ENCODE peak calls at places on chromosomes 5 and 9, in nine cellular contexts. W, K, O, A, R, V, Q, Y and C are unnamed samples. For H3K4me1, the result is how much of the 10 kb centered on the place peaks cover.

GRCh38 chr5:147098233-147098790 is 136.5 kb upstream of the STK32A start:
- DNase-seq in W (no peak), K (no peak), O (no peak), A (peak), R (peak), V (peak), Q (peak), Y (peak), C (peak)

GRCh38 chr9:20549053-20549452 is 73.2 kb downstream of the MLLT3 start:
- DNase-seq in W (no peak), K (no peak), O (no peak), A (no peak), R (no peak), V (no peak), Q (no peak), Y (no peak), C (no peak)

GRCh38 chr9:12853021-12853420 is 78.2 kb downstream of the LURAP1L start:
- DNase-seq in W (no peak), K (no peak), O (no peak), A (no peak), R (no peak), V (no peak), Q (no peak), Y (no peak), C (no peak)

GRCh38 chr9:107674937-107675277 is 185.3 kb upstream of the KLF4 start:
- DNase-seq in W (no peak), K (no peak), O (no peak), A (peak), R (no peak), V (no peak), Q (no peak), Y (no peak), C (no peak)

GRCh38 chr9:134569626-134570025 is 72.0 kb upstream of the COL5A1 start:
- DNase-seq in W (no peak), K (peak), O (no peak), A (peak), R (no peak), V (no peak), Q (no peak), Y (no peak), C (no peak)

GRCh38 chr5:166561759-166562158 is 1729.7 kb upstream of the WWC1 start:
- DNase-seq in W (no peak), K (no peak), O (no peak), A (no peak), R (no peak), V (no peak), Q (no peak), Y (no peak), C (no peak)

GRCh38 chr5:139752506-139753350 is 42.9 kb upstream of the PSD2 start:
- DNase-seq in W (no peak), K (no peak), O (no peak), A (no peak), R (peak), V (no peak), Q (no peak), Y (peak), C (peak)

GRCh38 chr5:119340597-119341218 is 15.1 kb upstream of the TNFAIP8 start:
- DNase-seq in W (no peak), K (no peak), O (peak), A (peak), R (no peak), V (no peak), Q (no peak), Y (no peak), C (no peak)

GRCh38 chr5:171462136-171462927 is 42.9 kb downstream of the FGF18 start:
- DNase-seq in W (no peak), K (peak), O (no peak), A (no peak), R (no peak), V (no peak), Q (no peak), Y (no peak), C (no peak)

GRCh38 chr9:41229408-41230401 is 40.6 kb upstream of the ZNG1F start:
- DNase-seq in W (peak), K (peak), O (no peak), A (peak), R (peak), V (peak), Q (peak), Y (peak), C (peak)

GRCh38 chr9:105054488-105054887 is 126.5 kb upstream of the ABCA1 start:
- DNase-seq in W (no peak), K (no peak), O (no peak), A (no peak), R (peak), V (no peak), Q (no peak), Y (no peak), C (no peak)

GRCh38 chr9:86985132-86985531 is 37.8 kb upstream of the GAS1 start:
- DNase-seq in W (no peak), K (no peak), O (no peak), A (no peak), R (no peak), V (no peak), Q (no peak), Y (no peak), C (no peak)

GRCh38 chr5:96014395-96014794 is 52.7 kb upstream of the ELL2 start:
- DNase-seq in W (no peak), K (no peak), O (no peak), A (no peak), R (no peak), V (no peak), Q (no peak), Y (no peak), C (no peak)

GRCh38 chr5:108430931-108431608 is 49.2 kb upstream of the FBXL17 start:
- DNase-seq in W (no peak), K (no peak), O (no peak), A (no peak), R (no peak), V (no peak), Q (no peak), Y (no peak), C (no peak)

GRCh38 chr9:75017378-75017777 is 10.7 kb downstream of the CARNMT1 start:
- DNase-seq in W (no peak), K (no peak), O (no peak), A (no peak), R (no peak), V (no peak), Q (no peak), Y (no peak), C (no peak)

GRCh38 chr9:99109522-99109921 is 4.6 kb downstream of the TGFBR1 start:
- DNase-seq in W (no peak), K (no peak), O (no peak), A (no peak), R (peak), V (no peak), Q (no peak), Y (no peak), C (no peak)

GRCh38 chr5:13480834-13481233 is 463.7 kb downstream of the DNAH5 start:
- DNase-seq in W (no peak), K (no peak), O (no peak), A (no peak), R (no peak), V (no peak), Q (no peak), Y (no peak), C (no peak)

GRCh38 chr5:14510156-14510734 is 71.3 kb upstream of the OTULINL start:
- DNase-seq in W (no peak), K (no peak), O (no peak), A (no peak), R (no peak), V (no peak), Q (no peak), Y (no peak), C (no peak)

GRCh38 chr9:132977626-132978450 is 656 bp upstream of the GFI1B start:
- DNase-seq in W (peak), K (no peak), O (peak), A (peak), R (no peak), V (peak), Q (peak), Y (peak), C (peak)

GRCh38 chr5:74956278-74956677 is 90.1 kb upstream of the FAM169A start:
- DNase-seq in W (no peak), K (no peak), O (no peak), A (no peak), R (no peak), V (no peak), Q (no peak), Y (no peak), C (no peak)

DNA sequence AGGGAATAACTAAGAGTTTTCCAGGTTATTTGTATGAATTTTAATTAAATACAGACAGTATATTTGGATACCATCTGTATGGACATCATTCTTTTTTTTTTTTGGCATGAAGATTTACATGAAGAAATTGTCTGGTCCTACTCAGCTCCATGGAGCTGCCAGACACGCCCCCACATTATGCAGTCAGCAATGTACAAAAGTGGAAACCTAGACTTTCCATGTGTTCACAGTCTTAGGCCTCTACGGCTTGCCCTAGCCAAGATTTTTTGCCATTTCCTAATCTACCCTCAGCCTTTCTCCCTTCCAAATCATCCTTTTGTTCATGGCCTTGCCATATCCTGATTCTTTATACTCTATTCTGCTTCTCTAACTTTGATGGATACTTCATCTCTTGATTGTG is 207.1 kb downstream of the SGCD start:
- DNase-seq in W (no peak), K (no peak), O (no peak), A (no peak), R (no peak), V (no peak), Q (no peak), Y (no peak), C (no peak)
- H3K4me1 ChIP-seq in W (under half), K (under half), O (under half), A (under half), R (under half), V (under half), Q (under half), Y (under half), C (under half)

GRCh38 chr9:109113239-109113638 is 6.5 kb downstream of the TMEM245 start:
- DNase-seq in W (no peak), K (no peak), O (no peak), A (no peak), R (no peak), V (peak), Q (no peak), Y (no peak), C (no peak)

GRCh38 chr9:109114670-109115069 is 5.1 kb downstream of the TMEM245 start:
- DNase-seq in W (no peak), K (no peak), O (no peak), A (no peak), R (peak), V (no peak), Q (no peak), Y (no peak), C (no peak)

GRCh38 chr9:109113892-109114609 is 5.7 kb downstream of the TMEM245 start:
- DNase-seq in W (no peak), K (no peak), O (no peak), A (no peak), R (no peak), V (no peak), Q (no peak), Y (no peak), C (no peak)

GRCh38 chr9:109117856-109118801 is 1.6 kb downstream of the TMEM245 start:
- DNase-seq in W (no peak), K (peak), O (peak), A (peak), R (peak), V (peak), Q (peak), Y (peak), C (peak)

GRCh38 chr9:109115931-109116541 is 3.7 kb downstream of the TMEM245 start:
- DNase-seq in W (no peak), K (no peak), O (no peak), A (no peak), R (peak), V (no peak), Q (no peak), Y (no peak), C (no peak)
- H3K4me1 ChIP-seq in W (under half), K (under half), O (half or more), A (under half), R (under half), V (under half), Q (under half), Y (under half), C (under half)

GRCh38 chr5:124652514-124652819 is 94.0 kb downstream of the ZNF608 start:
- DNase-seq in W (no peak), K (no peak), O (no peak), A (no peak), R (no peak), V (no peak), Q (no peak), Y (no peak), C (no peak)

GRCh38 chr5:124654418-124654817 is 92.0 kb downstream of the ZNF608 start:
- DNase-seq in W (no peak), K (no peak), O (no peak), A (no peak), R (no peak), V (no peak), Q (no peak), Y (no peak), C (no peak)

GRCh38 chr5:124652892-124653441 is 93.5 kb downstream of the ZNF608 start:
- DNase-seq in W (no peak), K (no peak), O (no peak), A (no peak), R (no peak), V (no peak), Q (peak), Y (no peak), C (no peak)

GRCh38 chr5:124655943-124656459 is 90.4 kb downstream of the ZNF608 start:
- DNase-seq in W (peak), K (no peak), O (no peak), A (peak), R (peak), V (peak), Q (no peak), Y (peak), C (peak)

DNA sequence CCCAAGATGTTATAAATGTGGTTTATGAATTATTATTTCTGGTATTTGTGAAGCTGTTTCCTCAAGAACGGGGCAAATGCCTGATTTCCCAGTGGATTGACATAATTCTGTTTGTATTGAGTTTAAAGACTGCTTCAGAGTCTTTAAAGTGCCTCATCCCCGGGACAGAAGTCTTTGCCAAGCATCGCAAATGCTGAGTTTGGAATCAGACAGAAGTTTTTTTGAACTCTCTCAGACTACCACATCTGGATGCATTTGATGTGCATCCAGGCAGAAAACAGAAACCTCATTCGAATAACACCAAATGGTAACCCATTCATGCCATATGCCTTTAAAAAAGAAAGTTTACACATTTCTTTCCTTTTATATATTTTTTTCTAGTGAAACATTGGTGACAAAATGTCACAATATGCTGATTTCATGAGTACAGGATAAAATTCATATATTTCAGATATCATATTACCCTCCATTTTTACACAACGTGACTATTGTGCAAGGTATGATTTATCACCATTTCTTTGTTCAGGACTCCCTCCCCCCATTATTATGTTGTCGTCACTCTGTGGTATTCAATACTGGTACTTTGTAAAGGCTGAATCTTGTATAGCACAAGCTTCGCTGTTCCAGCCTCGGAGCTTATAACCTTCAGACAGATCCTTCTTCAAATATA is 91.1 kb downstream of the ZNF608 start:
- DNase-seq in W (no peak), K (no peak), O (no peak), A (no peak), R (peak), V (no peak), Q (no peak), Y (no peak), C (no peak)
- H3K4me1 ChIP-seq in W (half or more), K (half or more), O (under half), A (under half), R (half or more), V (half or more), Q (half or more), Y (half or more), C (under half)

GRCh38 chr9:119234636-119235035 is 134.6 kb downstream of the BRINP1 start:
- DNase-seq in W (no peak), K (no peak), O (no peak), A (no peak), R (no peak), V (no peak), Q (no peak), Y (no peak), C (no peak)
- H3K4me1 ChIP-seq in W (under half), K (under half), O (under half), A (under half), R (under half), V (under half), Q (under half), Y (under half), C (under half)

GRCh38 chr9:5624655-5625054 is 4.3 kb upstream of the RIC1 start:
- DNase-seq in W (no peak), K (no peak), O (no peak), A (no peak), R (no peak), V (no peak), Q (no peak), Y (no peak), C (no peak)

GRCh38 chr9:5617749-5618148 is 11.2 kb upstream of the RIC1 start:
- DNase-seq in W (no peak), K (no peak), O (no peak), A (no peak), R (no peak), V (no peak), Q (no peak), Y (no peak), C (no peak)

GRCh38 chr9:5620494-5620893 is 8.4 kb upstream of the RIC1 start:
- DNase-seq in W (no peak), K (no peak), O (no peak), A (no peak), R (no peak), V (no peak), Q (no peak), Y (no peak), C (no peak)

GRCh38 chr9:5622019-5622418 is 6.9 kb upstream of the RIC1 start:
- DNase-seq in W (no peak), K (no peak), O (no peak), A (no peak), R (peak), V (no peak), Q (no peak), Y (no peak), C (no peak)

DNA sequence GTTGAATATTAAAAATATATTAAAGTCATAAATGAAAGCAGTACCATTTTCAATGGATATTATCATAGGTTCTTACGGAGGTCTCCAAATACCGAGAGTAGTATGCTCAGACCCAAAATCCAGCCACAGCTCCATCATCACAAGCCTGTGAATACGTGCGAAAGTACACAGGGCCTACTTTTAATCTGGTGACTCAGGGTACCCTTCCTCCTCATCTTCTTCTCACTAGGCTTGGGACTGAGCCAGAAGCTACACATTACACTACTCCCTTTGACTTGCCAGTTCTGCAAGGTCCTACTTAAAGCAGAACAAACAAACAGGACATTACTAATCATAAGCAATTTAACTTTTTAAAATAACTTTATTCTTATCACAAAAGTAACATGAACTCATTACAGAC is 7.6 kb upstream of the RIC1 start:
- DNase-seq in W (no peak), K (no peak), O (no peak), A (no peak), R (peak), V (peak), Q (no peak), Y (no peak), C (no peak)
- H3K4me1 ChIP-seq in W (under half), K (under half), O (under half), A (under half), R (under half), V (under half), Q (under half), Y (under half), C (under half)

GRCh38 chr5:149382517-149383220 is 3.6 kb upstream of the IL17B start:
- DNase-seq in W (no peak), K (no peak), O (no peak), A (no peak), R (no peak), V (no peak), Q (no peak), Y (no peak), C (no peak)
- H3K4me1 ChIP-seq in W (under half), K (under half), O (under half), A (under half), R (under half), V (under half), Q (under half), Y (under half), C (under half)

DNA sequence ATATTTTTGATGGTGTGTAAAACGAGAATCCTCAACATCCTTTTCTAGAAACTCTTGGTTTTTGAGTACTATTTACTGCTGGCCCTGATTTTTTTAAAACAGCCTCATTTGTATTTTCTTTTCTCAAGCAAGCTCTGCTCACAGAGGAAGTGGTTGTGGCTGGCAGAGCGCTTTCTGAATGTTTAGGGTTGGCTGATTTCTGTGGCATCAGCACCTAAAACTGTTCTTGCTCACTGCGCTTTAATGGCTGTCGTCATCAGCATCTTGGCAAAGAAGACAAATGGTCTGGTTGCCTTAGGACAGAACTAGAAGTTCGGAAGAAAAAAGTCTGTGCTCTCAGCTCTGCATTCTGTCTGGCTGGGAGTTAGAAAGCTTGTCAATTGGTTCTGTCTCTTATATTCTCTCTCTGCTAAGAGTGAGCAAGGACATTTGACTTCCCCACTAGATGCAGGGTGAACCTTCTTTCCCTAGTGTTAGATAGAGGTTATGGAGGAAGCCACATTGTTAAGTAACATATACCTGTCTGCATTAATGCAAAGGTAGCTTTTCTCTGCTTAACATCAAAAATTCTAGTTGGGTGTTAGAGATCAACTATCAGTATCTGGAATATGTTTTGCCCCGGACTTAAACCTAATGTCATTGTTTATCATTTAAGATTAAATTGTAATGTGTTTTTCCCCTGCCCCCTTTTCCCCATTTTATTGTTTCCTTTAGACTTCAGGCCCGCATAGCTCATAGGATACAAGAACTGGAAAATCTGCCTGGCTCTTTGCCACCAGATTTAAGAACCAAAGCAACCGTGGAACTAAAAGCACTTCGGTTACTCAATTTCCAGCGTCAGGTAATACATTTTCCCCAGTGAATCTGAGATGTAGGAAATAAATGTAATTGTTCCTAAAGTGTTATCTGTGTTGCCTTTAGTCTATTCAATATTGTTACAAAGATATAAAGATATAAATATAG is 39.0 kb downstream of the SMARCA2 start:
- DNase-seq in W (no peak), K (no peak), O (peak), A (peak), R (peak), V (peak), Q (no peak), Y (no peak), C (peak)
- H3K4me1 ChIP-seq in W (under half), K (under half), O (under half), A (under half), R (under half), V (under half), Q (under half), Y (under half), C (under half)

DNA sequence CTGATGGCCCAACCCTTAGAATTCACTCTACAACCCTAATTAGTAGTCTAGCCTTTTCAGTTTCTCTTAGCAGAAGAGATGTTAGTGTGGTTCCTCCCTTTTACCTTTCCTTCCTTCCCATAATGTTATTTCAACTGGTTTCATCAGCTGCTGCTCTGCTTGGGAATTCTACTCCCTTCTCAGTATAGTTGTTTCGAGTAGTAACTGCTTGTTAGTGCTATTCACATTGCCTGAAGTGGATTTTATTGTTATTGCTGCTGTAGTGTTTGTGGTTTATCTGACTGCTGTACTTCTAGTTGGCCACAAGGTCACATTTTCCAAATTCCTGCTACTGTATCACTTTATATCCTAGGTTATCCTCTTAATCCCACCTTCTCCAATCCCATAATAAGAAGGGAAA is 29.7 kb downstream of the SMIM15 start:
- DNase-seq in W (no peak), K (no peak), O (no peak), A (no peak), R (peak), V (no peak), Q (peak), Y (no peak), C (peak)
- H3K4me1 ChIP-seq in W (under half), K (under half), O (under half), A (under half), R (under half), V (under half), Q (under half), Y (under half), C (under half)